ENCODE peak calls at places on chromosomes 12 and 14, in four cellular contexts. W, I, P and Y are unnamed samples.

GRCh38 chr14:95359974-95360826 is 40.5 kb upstream of the CLMN start:
- DNase-seq in W (no peak), I (no peak), P (no peak), Y (no peak)

GRCh38 chr12:75548879-75549278 is 37.5 kb upstream of the KRR1 start:
- DNase-seq in W (no peak), I (no peak), P (no peak), Y (no peak)

GRCh38 chr12:109737111-109737510 is 23.5 kb downstream of the FAM222A start:
- DNase-seq in W (peak; percentile 25), I (no peak), P (no peak), Y (no peak)

GRCh38 chr12:76820888-76821482 is 57.1 kb downstream of the ZDHHC17 start:
- DNase-seq in W (no peak), I (peak; percentile 66), P (peak; percentile 37), Y (peak; percentile 54)

GRCh38 chr12:107318554-107318803 is 225.1 kb upstream of the CRY1 start:
- DNase-seq in W (no peak), I (peak; percentile 42), P (no peak), Y (no peak)

GRCh38 chr12:14664434-14665023 is 31.9 kb downstream of the GUCY2C start:
- DNase-seq in W (no peak), I (peak; percentile 39), P (peak; percentile 42), Y (peak; percentile 65)

GRCh38 chr12:5043589-5044419 is at the start of gene KCNA5:
- DNase-seq in W (no peak), I (no peak), P (no peak), Y (no peak)

GRCh38 chr14:49999216-49999761 is 106.4 kb downstream of the ARF6 start:
- DNase-seq in W (no peak), I (peak; percentile 80), P (peak; percentile 77), Y (peak; percentile 84)

GRCh38 chr12:6699989-6700645 is 498 bp downstream of the PIANP start:
- DNase-seq in W (no peak), I (peak; percentile 40), P (no peak), Y (no peak)

GRCh38 chr14:55927059-55927458 is 191.2 kb upstream of the PELI2 start:
- DNase-seq in W (no peak), I (no peak), P (no peak), Y (no peak)

GRCh38 chr12:32558941-32559340 is 120.2 kb upstream of the DNM1L start:
- DNase-seq in W (no peak), I (peak; percentile 73), P (no peak), Y (no peak)

GRCh38 chr14:39884091-39884490 is 451.9 kb upstream of the FBXO33 start:
- DNase-seq in W (no peak), I (no peak), P (no peak), Y (no peak)

GRCh38 chr14:64848239-64848638 is 31.5 kb downstream of the SPTB start:
- DNase-seq in W (no peak), I (no peak), P (no peak), Y (no peak)

GRCh38 chr14:28576523-28576922 is 190.1 kb upstream of the FOXG1 start:
- DNase-seq in W (no peak), I (no peak), P (no peak), Y (no peak)

GRCh38 chr12:76449572-76449971 is 101.4 kb upstream of the BBS10 start:
- DNase-seq in W (no peak), I (peak; percentile 10), P (peak; percentile 91), Y (no peak)

GRCh38 chr12:62722971-62723680 is 211.8 kb downstream of the PPM1H start:
- DNase-seq in W (no peak), I (no peak), P (no peak), Y (no peak)

GRCh38 chr12:106226884-106227640 is 20.8 kb downstream of the CKAP4 start:
- DNase-seq in W (no peak), I (peak; percentile 86), P (peak; percentile 76), Y (peak; percentile 72)

GRCh38 chr12:130247634-130248237 is 85.5 kb downstream of the FZD10 start:
- DNase-seq in W (no peak), I (no peak), P (no peak), Y (no peak)

GRCh38 chr14:51552275-51552674 is 99.4 kb upstream of the FRMD6 start:
- DNase-seq in W (no peak), I (no peak), P (no peak), Y (no peak)

GRCh38 chr12:120249875-120250795 is 15.4 kb downstream of the PXN start:
- DNase-seq in W (no peak), I (no peak), P (no peak), Y (peak; percentile 66)

GRCh38 chr12:52735816-52736632 is 32.7 kb upstream of the KRT77 start:
- DNase-seq in W (no peak), I (no peak), P (no peak), Y (no peak)

GRCh38 chr12:25052191-25053020 is 103.5 kb upstream of the BCAT1 start:
- DNase-seq in W (no peak), I (no peak), P (peak; percentile 27), Y (no peak)

GRCh38 chr14:102029956-102030355 is 56.9 kb downstream of the HSP90AA1 start:
- DNase-seq in W (no peak), I (no peak), P (no peak), Y (peak; percentile 78)

GRCh38 chr12:13223176-13223806 is 26.8 kb downstream of the EMP1 start:
- DNase-seq in W (no peak), I (peak; percentile 73), P (peak; percentile 96), Y (no peak)

GRCh38 chr12:47408171-47408871 is 297.5 kb downstream of the RPAP3 start:
- DNase-seq in W (no peak), I (no peak), P (peak; percentile 86), Y (no peak)

GRCh38 chr14:52400846-52401245 is 86.7 kb downstream of the PTGER2 start:
- DNase-seq in W (no peak), I (no peak), P (no peak), Y (no peak)

GRCh38 chr12:49432616-49433015 is 65.4 kb downstream of the SPATS2 start:
- DNase-seq in W (no peak), I (no peak), P (no peak), Y (no peak)

GRCh38 chr14:68843471-68844209 is 50.8 kb upstream of the ZFP36L1 start:
- DNase-seq in W (peak; percentile 77), I (peak; percentile 87), P (peak; percentile 50), Y (peak; percentile 79)

GRCh38 chr12:84969226-84969625 is 56.6 kb upstream of the SLC6A15 start:
- DNase-seq in W (no peak), I (no peak), P (peak; percentile 89), Y (no peak)

GRCh38 chr12:41944241-41944640 is 200.4 kb downstream of the GXYLT1 start:
- DNase-seq in W (no peak), I (peak; percentile 16), P (peak; percentile 15), Y (peak; percentile 33)

GRCh38 chr14:101019541-101019940 is 116.0 kb upstream of the RTL1 start:
- DNase-seq in W (peak; percentile 26), I (no peak), P (no peak), Y (no peak)

GRCh38 chr14:75088566-75089373 is 19.3 kb downstream of the ZC2HC1C start:
- DNase-seq in W (no peak), I (peak; percentile 74), P (peak; percentile 60), Y (peak; percentile 67)

GRCh38 chr14:76918176-76918750 is 92.1 kb downstream of the LRRC74A start:
- DNase-seq in W (no peak), I (peak; percentile 82), P (no peak), Y (peak; percentile 90)

GRCh38 chr12:108850854-108851573 is 6.4 kb downstream of the SSH1 start:
- DNase-seq in W (no peak), I (peak; percentile 85), P (no peak), Y (peak; percentile 86)

GRCh38 chr12:124456652-124457152 is 110.7 kb downstream of the NCOR2 start:
- DNase-seq in W (peak; percentile 82), I (no peak), P (no peak), Y (no peak)

GRCh38 chr12:910416-910815 is 39.1 kb downstream of the RAD52 start:
- DNase-seq in W (no peak), I (no peak), P (no peak), Y (no peak)

GRCh38 chr12:112686373-112686772 is 105.2 kb upstream of the RPH3A start:
- DNase-seq in W (no peak), I (no peak), P (peak; percentile 95), Y (no peak)